ENCODE peak calls at places on chromosomes 13 and 19, in seven cellular contexts. One of them, this sample, is unnamed.

GRCh38 chr13:35966024-35966423 is 165.2 kb downstream of the DCLK1 start:
- DNase-seq in activated naive CD8-positive, alpha-beta T cell treated with anti-CD3 and anti-CD28 coated beads, Interleukin-2, amount 50 U/mL, for 24 hours: no peak
- DNase-seq in PC-3: no peak
- DNase-seq in stimulated activated CD8-positive, alpha-beta memory T cell treated with anti-CD3 and anti-CD28 coated beads, Interleukin-7, amount 100 ng/mL, for 1 hour: no peak
- DNase-seq in hepatic stellate cell: no peak
- DNase-seq in hypothalamus: no peak
- DNase-seq in ELF-1: no peak
- DNase-seq in this sample: no peak

GRCh38 chr19:32676186-32676894 is 692 bp downstream of the RGS9BP start:
- DNase-seq in stimulated activated CD8-positive, alpha-beta memory T cell treated with anti-CD3 and anti-CD28 coated beads, Interleukin-7, amount 100 ng/mL, for 1 hour: no peak
- DNase-seq in hepatic stellate cell: no peak
- DNase-seq in hypothalamus: no peak
- DNase-seq in ELF-1: peak; percentile 61
- DNase-seq in PC-3: no peak
- DNase-seq in activated naive CD8-positive, alpha-beta T cell treated with anti-CD3 and anti-CD28 coated beads, Interleukin-2, amount 50 U/mL, for 24 hours: no peak
- DNase-seq in this sample: no peak

GRCh38 chr19:15563931-15564330 is 51.1 kb upstream of the CYP4F8 start:
- DNase-seq in hepatic stellate cell: no peak
- DNase-seq in stimulated activated CD8-positive, alpha-beta memory T cell treated with anti-CD3 and anti-CD28 coated beads, Interleukin-7, amount 100 ng/mL, for 1 hour: no peak
- DNase-seq in activated naive CD8-positive, alpha-beta T cell treated with anti-CD3 and anti-CD28 coated beads, Interleukin-2, amount 50 U/mL, for 24 hours: no peak
- DNase-seq in ELF-1: no peak
- DNase-seq in PC-3: no peak
- DNase-seq in hypothalamus: no peak
- DNase-seq in this sample: no peak

GRCh38 chr19:57813919-57814504 is 701 bp downstream of the ZNF552 start:
- DNase-seq in hepatic stellate cell: no peak
- DNase-seq in ELF-1: peak; percentile 80
- DNase-seq in hypothalamus: no peak
- DNase-seq in stimulated activated CD8-positive, alpha-beta memory T cell treated with anti-CD3 and anti-CD28 coated beads, Interleukin-7, amount 100 ng/mL, for 1 hour: no peak
- DNase-seq in PC-3: peak; percentile 58
- DNase-seq in activated naive CD8-positive, alpha-beta T cell treated with anti-CD3 and anti-CD28 coated beads, Interleukin-2, amount 50 U/mL, for 24 hours: no peak
- DNase-seq in this sample: no peak

GRCh38 chr19:4866595-4867424 is 657 bp downstream of the PLIN3 start:
- DNase-seq in stimulated activated CD8-positive, alpha-beta memory T cell treated with anti-CD3 and anti-CD28 coated beads, Interleukin-7, amount 100 ng/mL, for 1 hour: peak; percentile 9
- DNase-seq in activated naive CD8-positive, alpha-beta T cell treated with anti-CD3 and anti-CD28 coated beads, Interleukin-2, amount 50 U/mL, for 24 hours: peak; percentile 57
- DNase-seq in ELF-1: peak; percentile 46
- DNase-seq in hypothalamus: no peak
- DNase-seq in PC-3: peak; percentile 42
- DNase-seq in hepatic stellate cell: peak; percentile 63
- DNase-seq in this sample: peak; percentile 75

GRCh38 chr19:11232555-11232954 is 6.9 kb upstream of the ANGPTL8 start:
- DNase-seq in stimulated activated CD8-positive, alpha-beta memory T cell treated with anti-CD3 and anti-CD28 coated beads, Interleukin-7, amount 100 ng/mL, for 1 hour: no peak
- DNase-seq in hepatic stellate cell: no peak
- DNase-seq in ELF-1: no peak
- DNase-seq in hypothalamus: no peak
- DNase-seq in activated naive CD8-positive, alpha-beta T cell treated with anti-CD3 and anti-CD28 coated beads, Interleukin-2, amount 50 U/mL, for 24 hours: no peak
- DNase-seq in PC-3: no peak
- DNase-seq in this sample: no peak

GRCh38 chr19:43519436-43520088 is 7.4 kb downstream of the ETHE1 start:
- DNase-seq in PC-3: peak; percentile 83
- DNase-seq in activated naive CD8-positive, alpha-beta T cell treated with anti-CD3 and anti-CD28 coated beads, Interleukin-2, amount 50 U/mL, for 24 hours: peak; percentile 83
- DNase-seq in ELF-1: peak; percentile 87
- DNase-seq in hepatic stellate cell: peak; percentile 81
- DNase-seq in stimulated activated CD8-positive, alpha-beta memory T cell treated with anti-CD3 and anti-CD28 coated beads, Interleukin-7, amount 100 ng/mL, for 1 hour: peak; percentile 70
- DNase-seq in hypothalamus: peak; percentile 52
- DNase-seq in this sample: peak; percentile 77

GRCh38 chr13:97307882-97308624 is 85.9 kb downstream of the MBNL2 start:
- DNase-seq in stimulated activated CD8-positive, alpha-beta memory T cell treated with anti-CD3 and anti-CD28 coated beads, Interleukin-7, amount 100 ng/mL, for 1 hour: no peak
- DNase-seq in hypothalamus: no peak
- DNase-seq in ELF-1: peak; percentile 13
- DNase-seq in activated naive CD8-positive, alpha-beta T cell treated with anti-CD3 and anti-CD28 coated beads, Interleukin-2, amount 50 U/mL, for 24 hours: no peak
- DNase-seq in PC-3: peak; percentile 68
- DNase-seq in hepatic stellate cell: no peak
- DNase-seq in this sample: no peak

GRCh38 chr19:54164369-54165068 is 5.0 kb upstream of the LENG1 start:
- DNase-seq in hepatic stellate cell: peak; percentile 72
- DNase-seq in stimulated activated CD8-positive, alpha-beta memory T cell treated with anti-CD3 and anti-CD28 coated beads, Interleukin-7, amount 100 ng/mL, for 1 hour: peak; percentile 29
- DNase-seq in activated naive CD8-positive, alpha-beta T cell treated with anti-CD3 and anti-CD28 coated beads, Interleukin-2, amount 50 U/mL, for 24 hours: peak; percentile 81
- DNase-seq in hypothalamus: no peak
- DNase-seq in PC-3: peak; percentile 94
- DNase-seq in ELF-1: peak; percentile 94
- DNase-seq in this sample: peak; percentile 30

GRCh38 chr19:12841094-12841493 is 2.8 kb downstream of the MAST1 start:
- DNase-seq in PC-3: no peak
- DNase-seq in stimulated activated CD8-positive, alpha-beta memory T cell treated with anti-CD3 and anti-CD28 coated beads, Interleukin-7, amount 100 ng/mL, for 1 hour: no peak
- DNase-seq in ELF-1: peak; percentile 96
- DNase-seq in hypothalamus: peak; percentile 26
- DNase-seq in activated naive CD8-positive, alpha-beta T cell treated with anti-CD3 and anti-CD28 coated beads, Interleukin-2, amount 50 U/mL, for 24 hours: no peak
- DNase-seq in hepatic stellate cell: no peak
- DNase-seq in this sample: no peak

GRCh38 chr19:39566064-39566463 is 26.1 kb upstream of the EID2 start:
- DNase-seq in stimulated activated CD8-positive, alpha-beta memory T cell treated with anti-CD3 and anti-CD28 coated beads, Interleukin-7, amount 100 ng/mL, for 1 hour: no peak
- DNase-seq in activated naive CD8-positive, alpha-beta T cell treated with anti-CD3 and anti-CD28 coated beads, Interleukin-2, amount 50 U/mL, for 24 hours: no peak
- DNase-seq in hypothalamus: no peak
- DNase-seq in ELF-1: no peak
- DNase-seq in PC-3: no peak
- DNase-seq in hepatic stellate cell: no peak
- DNase-seq in this sample: no peak

GRCh38 chr19:2410023-2410422 is 17.4 kb downstream of the TIMM13 start:
- DNase-seq in hypothalamus: no peak
- DNase-seq in activated naive CD8-positive, alpha-beta T cell treated with anti-CD3 and anti-CD28 coated beads, Interleukin-2, amount 50 U/mL, for 24 hours: no peak
- DNase-seq in PC-3: no peak
- DNase-seq in hepatic stellate cell: no peak
- DNase-seq in ELF-1: no peak
- DNase-seq in stimulated activated CD8-positive, alpha-beta memory T cell treated with anti-CD3 and anti-CD28 coated beads, Interleukin-7, amount 100 ng/mL, for 1 hour: no peak
- DNase-seq in this sample: no peak

GRCh38 chr19:815079-815774 is 6.5 kb downstream of the PLPPR3 start:
- DNase-seq in stimulated activated CD8-positive, alpha-beta memory T cell treated with anti-CD3 and anti-CD28 coated beads, Interleukin-7, amount 100 ng/mL, for 1 hour: no peak
- DNase-seq in hepatic stellate cell: no peak
- DNase-seq in ELF-1: no peak
- DNase-seq in activated naive CD8-positive, alpha-beta T cell treated with anti-CD3 and anti-CD28 coated beads, Interleukin-2, amount 50 U/mL, for 24 hours: no peak
- DNase-seq in hypothalamus: no peak
- DNase-seq in PC-3: no peak
- DNase-seq in this sample: no peak

GRCh38 chr13:40116008-40116407 is 460.5 kb downstream of the COG6 start:
- DNase-seq in PC-3: peak; percentile 72
- DNase-seq in stimulated activated CD8-positive, alpha-beta memory T cell treated with anti-CD3 and anti-CD28 coated beads, Interleukin-7, amount 100 ng/mL, for 1 hour: no peak
- DNase-seq in activated naive CD8-positive, alpha-beta T cell treated with anti-CD3 and anti-CD28 coated beads, Interleukin-2, amount 50 U/mL, for 24 hours: peak; percentile 29
- DNase-seq in hepatic stellate cell: no peak
- DNase-seq in hypothalamus: no peak
- DNase-seq in ELF-1: peak; percentile 39
- DNase-seq in this sample: no peak

GRCh38 chr19:289651-290538 is 1.3 kb downstream of the PLPP2 start:
- DNase-seq in hypothalamus: no peak
- DNase-seq in activated naive CD8-positive, alpha-beta T cell treated with anti-CD3 and anti-CD28 coated beads, Interleukin-2, amount 50 U/mL, for 24 hours: no peak
- DNase-seq in PC-3: no peak
- DNase-seq in ELF-1: peak; percentile 85
- DNase-seq in hepatic stellate cell: no peak
- DNase-seq in stimulated activated CD8-positive, alpha-beta memory T cell treated with anti-CD3 and anti-CD28 coated beads, Interleukin-7, amount 100 ng/mL, for 1 hour: no peak
- DNase-seq in this sample: no peak

GRCh38 chr13:75255159-75255558 is 226.8 kb downstream of the TBC1D4 start:
- DNase-seq in hepatic stellate cell: no peak
- DNase-seq in hypothalamus: no peak
- DNase-seq in PC-3: no peak
- DNase-seq in activated naive CD8-positive, alpha-beta T cell treated with anti-CD3 and anti-CD28 coated beads, Interleukin-2, amount 50 U/mL, for 24 hours: no peak
- DNase-seq in stimulated activated CD8-positive, alpha-beta memory T cell treated with anti-CD3 and anti-CD28 coated beads, Interleukin-7, amount 100 ng/mL, for 1 hour: no peak
- DNase-seq in ELF-1: no peak
- DNase-seq in this sample: no peak

GRCh38 chr19:28596561-28597071 is 616.3 kb downstream of the UQCRFS1 start:
- DNase-seq in stimulated activated CD8-positive, alpha-beta memory T cell treated with anti-CD3 and anti-CD28 coated beads, Interleukin-7, amount 100 ng/mL, for 1 hour: no peak
- DNase-seq in activated naive CD8-positive, alpha-beta T cell treated with anti-CD3 and anti-CD28 coated beads, Interleukin-2, amount 50 U/mL, for 24 hours: no peak
- DNase-seq in hypothalamus: no peak
- DNase-seq in ELF-1: no peak
- DNase-seq in hepatic stellate cell: no peak
- DNase-seq in PC-3: no peak
- DNase-seq in this sample: no peak

GRCh38 chr13:111142472-111142871 is 27.4 kb downstream of the ARHGEF7 start:
- DNase-seq in activated naive CD8-positive, alpha-beta T cell treated with anti-CD3 and anti-CD28 coated beads, Interleukin-2, amount 50 U/mL, for 24 hours: no peak
- DNase-seq in hypothalamus: no peak
- DNase-seq in hepatic stellate cell: no peak
- DNase-seq in ELF-1: no peak
- DNase-seq in stimulated activated CD8-positive, alpha-beta memory T cell treated with anti-CD3 and anti-CD28 coated beads, Interleukin-7, amount 100 ng/mL, for 1 hour: no peak
- DNase-seq in PC-3: no peak
- DNase-seq in this sample: no peak

GRCh38 chr19:20279516-20279915 is 112.5 kb downstream of the ZNF486 start:
- DNase-seq in hepatic stellate cell: no peak
- DNase-seq in activated naive CD8-positive, alpha-beta T cell treated with anti-CD3 and anti-CD28 coated beads, Interleukin-2, amount 50 U/mL, for 24 hours: no peak
- DNase-seq in PC-3: no peak
- DNase-seq in stimulated activated CD8-positive, alpha-beta memory T cell treated with anti-CD3 and anti-CD28 coated beads, Interleukin-7, amount 100 ng/mL, for 1 hour: no peak
- DNase-seq in ELF-1: no peak
- DNase-seq in hypothalamus: no peak
- DNase-seq in this sample: no peak

GRCh38 chr13:94073006-94073744 is 406.3 kb downstream of the DCT start:
- DNase-seq in activated naive CD8-positive, alpha-beta T cell treated with anti-CD3 and anti-CD28 coated beads, Interleukin-2, amount 50 U/mL, for 24 hours: no peak
- DNase-seq in PC-3: peak; percentile 43
- DNase-seq in hypothalamus: no peak
- DNase-seq in stimulated activated CD8-positive, alpha-beta memory T cell treated with anti-CD3 and anti-CD28 coated beads, Interleukin-7, amount 100 ng/mL, for 1 hour: no peak
- DNase-seq in ELF-1: no peak
- DNase-seq in hepatic stellate cell: peak; percentile 6
- DNase-seq in this sample: no peak

GRCh38 chr19:38709671-38710415 is 34.4 kb downstream of the CAPN12 start:
- DNase-seq in hepatic stellate cell: no peak
- DNase-seq in activated naive CD8-positive, alpha-beta T cell treated with anti-CD3 and anti-CD28 coated beads, Interleukin-2, amount 50 U/mL, for 24 hours: no peak
- DNase-seq in PC-3: no peak
- DNase-seq in ELF-1: no peak
- DNase-seq in hypothalamus: no peak
- DNase-seq in stimulated activated CD8-positive, alpha-beta memory T cell treated with anti-CD3 and anti-CD28 coated beads, Interleukin-7, amount 100 ng/mL, for 1 hour: no peak
- DNase-seq in this sample: no peak

GRCh38 chr13:55528434-55528833 is 1612.3 kb upstream of the PRR20A start:
- DNase-seq in hepatic stellate cell: no peak
- DNase-seq in hypothalamus: no peak
- DNase-seq in PC-3: no peak
- DNase-seq in ELF-1: no peak
- DNase-seq in stimulated activated CD8-positive, alpha-beta memory T cell treated with anti-CD3 and anti-CD28 coated beads, Interleukin-7, amount 100 ng/mL, for 1 hour: no peak
- DNase-seq in activated naive CD8-positive, alpha-beta T cell treated with anti-CD3 and anti-CD28 coated beads, Interleukin-2, amount 50 U/mL, for 24 hours: no peak
- DNase-seq in this sample: no peak

GRCh38 chr19:10998045-10998533 is 37.3 kb downstream of the SMARCA4 start:
- DNase-seq in PC-3: peak; percentile 22
- DNase-seq in hypothalamus: no peak
- DNase-seq in hepatic stellate cell: no peak
- DNase-seq in stimulated activated CD8-positive, alpha-beta memory T cell treated with anti-CD3 and anti-CD28 coated beads, Interleukin-7, amount 100 ng/mL, for 1 hour: no peak
- DNase-seq in ELF-1: no peak
- DNase-seq in activated naive CD8-positive, alpha-beta T cell treated with anti-CD3 and anti-CD28 coated beads, Interleukin-2, amount 50 U/mL, for 24 hours: no peak
- DNase-seq in this sample: no peak

GRCh38 chr19:17671906-17672305 is 16.2 kb downstream of the UNC13A start:
- DNase-seq in activated naive CD8-positive, alpha-beta T cell treated with anti-CD3 and anti-CD28 coated beads, Interleukin-2, amount 50 U/mL, for 24 hours: peak; percentile 28
- DNase-seq in stimulated activated CD8-positive, alpha-beta memory T cell treated with anti-CD3 and anti-CD28 coated beads, Interleukin-7, amount 100 ng/mL, for 1 hour: no peak
- DNase-seq in ELF-1: peak; percentile 62
- DNase-seq in hepatic stellate cell: no peak
- DNase-seq in hypothalamus: no peak
- DNase-seq in PC-3: peak; percentile 68
- DNase-seq in this sample: no peak